ENCODE peak calls at places on chromosomes 1 and 21, in four cellular contexts. G is H1; T is fibroblast of pulmonary artery; V is CD4-positive, alpha-beta T cell. S is an unnamed sample.
A peak's percentile ranks its signal among the peaks of the same experiment; 100 is the strongest.

GRCh38 chr1:112894010-112894292 is 62.0 kb downstream of the SLC16A1 start:
- DNase-seq in G (no peak), T (no peak), V (no peak), S (no peak)

GRCh38 chr1:160519542-160520435 is 3.3 kb downstream of the SLAMF6 start:
- DNase-seq in G (no peak), T (no peak), V (no peak), S (no peak)

GRCh38 chr1:147624011-147624410 is 46.3 kb downstream of the ACP6 start:
- DNase-seq in G (no peak), T (no peak), V (no peak), S (no peak)

GRCh38 chr1:234755449-234755863 is 145.5 kb upstream of the IRF2BP2 start:
- DNase-seq in G (no peak), T (peak; percentile 93), V (no peak), S (no peak)

GRCh38 chr21:39314155-39315027 is 959 bp upstream of the BRWD1 start:
- DNase-seq in G (no peak), T (peak; percentile 69), V (no peak), S (no peak)

GRCh38 chr1:239896980-239897379 is 194.7 kb upstream of the FMN2 start:
- DNase-seq in G (no peak), T (no peak), V (no peak), S (no peak)

GRCh38 chr1:78038071-78038470 is 7.7 kb upstream of the GIPC2 start:
- DNase-seq in G (no peak), T (peak; percentile 76), V (no peak), S (no peak)

GRCh38 chr1:39539252-39539790 is 37.3 kb downstream of the PABPC4 start:
- DNase-seq in G (peak; percentile 25), T (peak; percentile 84), V (peak; percentile 20), S (peak; percentile 38)

GRCh38 chr21:15252437-15252836 is 187.6 kb upstream of the NRIP1 start:
- DNase-seq in G (no peak), T (no peak), V (no peak), S (no peak)

GRCh38 chr1:93694833-93695232 is 13.2 kb upstream of the BCAR3 start:
- DNase-seq in G (no peak), T (no peak), V (no peak), S (no peak)

GRCh38 chr1:2623571-2624337 is 9.1 kb downstream of the MMEL1 start:
- DNase-seq in G (no peak), T (no peak), V (no peak), S (peak; percentile 12)

GRCh38 chr1:34441661-34442060 is 265.0 kb downstream of the C1orf94 start:
- DNase-seq in G (no peak), T (no peak), V (no peak), S (no peak)

GRCh38 chr21:45531393-45532215 is 10.6 kb downstream of the SLC19A1 start:
- DNase-seq in G (no peak), T (no peak), V (no peak), S (no peak)

GRCh38 chr21:33817663-33818433 is 97.8 kb downstream of the ATP5PO start:
- DNase-seq in G (no peak), T (no peak), V (no peak), S (no peak)

GRCh38 chr1:1969505-1969900 is 34.1 kb downstream of the CFAP74 start:
- DNase-seq in G (no peak), T (no peak), V (no peak), S (no peak)

GRCh38 chr1:112011231-112011630 is 21.8 kb upstream of the KCND3 start:
- DNase-seq in G (no peak), T (peak; percentile 9), V (no peak), S (no peak)

GRCh38 chr1:110463695-110464094 is 12.7 kb downstream of the PROK1 start:
- DNase-seq in G (no peak), T (no peak), V (no peak), S (no peak)

GRCh38 chr1:147843486-147843885 is 59.1 kb upstream of the GJA8 start:
- DNase-seq in G (no peak), T (no peak), V (no peak), S (no peak)

GRCh38 chr1:111848852-111849545 is 93.3 kb downstream of the DDX20 start:
- DNase-seq in G (no peak), T (no peak), V (no peak), S (no peak)

GRCh38 chr1:7856345-7856744 is 3.5 kb upstream of the UTS2 start:
- DNase-seq in G (no peak), T (peak; percentile 3), V (no peak), S (no peak)

GRCh38 chr1:109267743-109268300 is 15.1 kb downstream of the PSRC1 start:
- DNase-seq in G (no peak), T (no peak), V (no peak), S (no peak)

GRCh38 chr1:226656601-226657277 is 82.3 kb downstream of the ITPKB start:
- DNase-seq in G (no peak), T (peak; percentile 80), V (peak; percentile 48), S (no peak)

GRCh38 chr1:209589440-209589839 is 5.9 kb downstream of the CAMK1G start:
- DNase-seq in G (no peak), T (no peak), V (no peak), S (no peak)

GRCh38 chr1:166017395-166017794 is 149.4 kb downstream of the FAM78B start:
- DNase-seq in G (no peak), T (no peak), V (no peak), S (no peak)

GRCh38 chr1:225602590-225603206 is 50.2 kb downstream of the ENAH start:
- DNase-seq in G (no peak), T (peak; percentile 37), V (no peak), S (no peak)

GRCh38 chr1:197674286-197674685 is 101.0 kb downstream of the DENND1B start:
- DNase-seq in G (peak; percentile 1), T (no peak), V (no peak), S (no peak)

GRCh38 chr1:85297855-85298629 is 21.6 kb upstream of the BCL10 start:
- DNase-seq in G (no peak), T (peak; percentile 98), V (no peak), S (peak; percentile 26)

GRCh38 chr1:25650219-25650576 is 33.6 kb downstream of the MAN1C1 start:
- DNase-seq in G (no peak), T (no peak), V (no peak), S (no peak)

GRCh38 chr1:53525595-53525994 is 66.4 kb downstream of the DMRTB1 start:
- DNase-seq in G (no peak), T (no peak), V (no peak), S (no peak)

GRCh38 chr1:227215863-227216510 is 102.3 kb downstream of the CDC42BPA start:
- DNase-seq in G (no peak), T (no peak), V (no peak), S (no peak)

GRCh38 chr1:27074175-27074780 is 61.6 kb upstream of the TENT5B start:
- DNase-seq in G (no peak), T (no peak), V (no peak), S (no peak)

GRCh38 chr1:224637510-224637909 is 21.4 kb downstream of the CNIH3 start:
- DNase-seq in G (no peak), T (peak; percentile 75), V (no peak), S (no peak)

GRCh38 chr1:31939484-31940329 is 1.5 kb upstream of the PTP4A2 start:
- DNase-seq in G (no peak), T (peak; percentile 87), V (peak; percentile 51), S (peak; percentile 58)
- TF ChIP-seq CTCF in G (peak; percentile 22), T (peak; percentile 53), V (peak; percentile 71), S (no peak)

GRCh38 chr1:221667504-221667903 is 74.4 kb downstream of the DUSP10 start:
- DNase-seq in G (no peak), T (peak; percentile 86), V (no peak), S (no peak)
- TF ChIP-seq CTCF in G (no peak), T (no peak), V (no peak), S (no peak)

DNA sequence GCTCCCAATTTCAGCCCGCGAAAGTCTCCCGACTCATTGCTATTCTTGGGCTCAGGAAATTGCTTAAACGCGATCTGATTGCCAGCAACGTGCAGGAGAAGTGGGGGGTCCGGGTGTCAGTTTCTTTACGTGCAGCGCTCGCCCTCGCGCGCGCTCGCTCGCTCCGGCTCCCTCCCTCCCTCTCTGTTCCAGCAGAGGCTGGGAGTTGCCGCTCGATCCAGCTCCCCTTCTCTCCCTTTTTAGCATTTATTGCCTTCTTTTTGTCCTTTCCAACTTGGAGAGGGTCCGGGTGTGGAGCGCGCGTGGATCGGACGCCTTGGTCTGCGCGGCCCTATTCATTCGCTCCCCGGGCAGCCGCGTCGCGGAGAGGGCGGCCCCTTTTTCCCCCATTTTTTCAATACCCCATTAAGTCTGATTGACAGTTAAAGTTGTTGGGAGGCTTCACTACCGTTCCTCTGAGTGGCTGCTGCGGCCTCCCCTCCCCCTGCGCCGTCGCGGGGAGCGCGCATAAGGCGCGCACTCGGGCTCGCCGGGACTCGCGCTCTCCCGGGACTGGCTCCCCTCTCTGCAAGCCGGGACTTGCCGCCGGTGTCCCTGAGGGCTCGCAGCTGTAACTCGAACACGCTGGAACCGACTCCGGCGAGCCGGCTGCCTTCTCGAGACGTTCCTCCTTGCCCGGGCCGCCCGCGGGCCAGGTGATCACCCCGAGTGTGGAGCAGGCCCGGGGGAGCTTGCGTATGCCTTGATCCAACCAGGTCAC is at the start of gene DHRS3:
- DNase-seq in G (no peak), T (peak; percentile 78), V (peak; percentile 56), S (peak; percentile 34)
- TF ChIP-seq CTCF in G (no peak), T (no peak), V (no peak), S (no peak)

DNA sequence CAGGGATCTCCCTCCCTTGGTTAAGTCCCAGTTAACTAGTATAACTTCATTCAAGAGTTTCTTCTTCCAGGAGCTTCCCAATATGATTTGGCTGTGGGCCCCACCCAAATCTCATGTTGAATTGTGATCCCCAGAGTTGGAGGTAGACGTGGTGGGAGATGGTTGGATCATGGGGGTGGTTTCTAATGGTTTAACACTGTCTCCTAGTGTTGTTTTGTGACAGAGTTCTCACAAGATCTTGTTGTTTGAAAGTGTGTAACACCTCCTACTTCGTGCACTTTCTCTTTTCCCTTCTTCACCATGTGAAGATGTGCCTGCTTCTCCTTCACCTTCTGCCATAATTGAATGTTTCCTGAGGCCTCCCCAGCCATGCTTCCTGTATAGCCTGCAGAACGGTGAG is 251.8 kb upstream of the FGGY start:
- DNase-seq in G (no peak), T (no peak), V (no peak), S (no peak)
- TF ChIP-seq CTCF in G (no peak), T (no peak), V (no peak), S (no peak)

DNA sequence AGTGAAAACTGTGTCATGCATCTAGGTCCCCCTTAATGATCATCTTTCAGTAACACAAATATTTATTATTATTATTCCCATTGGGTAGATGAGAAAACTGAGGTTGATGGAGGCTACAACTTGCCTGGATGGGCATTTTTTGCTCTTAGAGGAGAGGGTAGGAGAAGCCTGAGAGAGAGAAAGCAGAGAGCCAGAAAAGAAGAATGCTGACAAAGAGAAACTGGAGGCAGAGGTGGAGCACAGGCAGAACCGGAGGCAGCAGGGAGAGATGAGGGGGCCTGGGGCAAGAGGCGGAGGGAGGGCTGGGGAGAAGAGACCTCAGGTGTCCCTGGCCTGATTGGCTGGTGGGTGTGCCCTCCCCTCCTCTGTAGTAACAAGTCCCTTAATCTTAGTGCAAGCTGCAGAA is 4.1 kb downstream of the BLACAT1 start:
- DNase-seq in G (no peak), T (no peak), V (no peak), S (no peak)
- TF ChIP-seq CTCF in G (no peak), T (no peak), V (no peak), S (no peak)

S was measured in activated B cell treated with CpG ODN at 0.5 μM for 24 hours.